ENCODE peak calls at places on chromosomes 2 and 18, in ten cellular contexts. R is breast epithelium, X is GM06990, P is GM10248, M is ovary, L is MCF 10A, Q is lung, I is mammary epithelial cell, T is RWPE1, B is colonic mucosa. J is an unnamed sample.

GRCh38 chr2:37324786-37325624 is at the start of gene PRKD3:
- DNase-seq in X (peak; percentile 80), L (peak; percentile 60), M (peak; percentile 87), R (peak; percentile 64), Q (peak; percentile 48), I (peak; percentile 60), T (peak; percentile 62), B (peak; percentile 77), P (peak; percentile 89), J (peak; percentile 91)

GRCh38 chr2:44126106-44126797 is 42.4 kb upstream of the PPM1B start:
- DNase-seq in R (no peak), L (peak; percentile 41), P (no peak), I (peak; percentile 52), Q (no peak), M (no peak), X (no peak), B (no peak), T (peak; percentile 93), J (no peak)

GRCh38 chr2:29063646-29064372 is 10.5 kb downstream of the PCARE start:
- DNase-seq in M (no peak), P (no peak), X (no peak), I (no peak), Q (no peak), B (no peak), R (no peak), L (peak; percentile 47), T (no peak), J (no peak)

GRCh38 chr2:949384-949893 is 1.2 kb upstream of the SNTG2 start:
- DNase-seq in R (no peak), Q (no peak), M (no peak), T (no peak), I (no peak), B (no peak), P (no peak), X (no peak), L (no peak), J (no peak)

GRCh38 chr2:242043538-242044205 is 174.1 kb downstream of the RTP5 start:
- DNase-seq in B (no peak), I (no peak), P (no peak), R (no peak), Q (no peak), X (no peak), T (no peak), M (no peak), L (no peak), J (peak; percentile 46)

GRCh38 chr18:62106271-62106670 is 80.6 kb downstream of the PIGN start:
- DNase-seq in T (no peak), R (no peak), L (no peak), Q (no peak), I (no peak), X (no peak), M (no peak), B (no peak), P (no peak), J (no peak)

GRCh38 chr2:188199716-188200128 is 92.0 kb upstream of the GULP1 start:
- DNase-seq in P (no peak), B (no peak), R (no peak), L (peak; percentile 9), Q (no peak), X (no peak), I (peak; percentile 87), M (no peak), T (peak; percentile 67), J (no peak)

GRCh38 chr18:3016584-3017292 is 3.8 kb upstream of the LPIN2 start:
- DNase-seq in T (no peak), B (no peak), R (no peak), M (no peak), I (no peak), P (no peak), L (no peak), X (no peak), Q (no peak), J (no peak)

GRCh38 chr2:207600211-207600610 is 25.0 kb downstream of the METTL21A start:
- DNase-seq in X (no peak), B (no peak), L (no peak), I (no peak), T (no peak), Q (no peak), R (no peak), P (no peak), M (no peak), J (no peak)

GRCh38 chr2:45302011-45302325 is 292.7 kb upstream of the SIX2 start:
- DNase-seq in I (no peak), T (no peak), B (no peak), X (no peak), L (no peak), Q (no peak), M (no peak), R (no peak), P (no peak), J (no peak)

GRCh38 chr2:241522477-241522876 is 14.1 kb upstream of the STK25 start:
- DNase-seq in L (no peak), P (no peak), T (no peak), I (no peak), M (no peak), X (no peak), R (no peak), B (no peak), Q (no peak), J (no peak)

GRCh38 chr18:58046794-58047555 is 2.9 kb downstream of the NEDD4L start:
- DNase-seq in P (no peak), Q (no peak), L (no peak), R (no peak), X (no peak), T (no peak), M (no peak), B (no peak), I (no peak), J (no peak)

DNA sequence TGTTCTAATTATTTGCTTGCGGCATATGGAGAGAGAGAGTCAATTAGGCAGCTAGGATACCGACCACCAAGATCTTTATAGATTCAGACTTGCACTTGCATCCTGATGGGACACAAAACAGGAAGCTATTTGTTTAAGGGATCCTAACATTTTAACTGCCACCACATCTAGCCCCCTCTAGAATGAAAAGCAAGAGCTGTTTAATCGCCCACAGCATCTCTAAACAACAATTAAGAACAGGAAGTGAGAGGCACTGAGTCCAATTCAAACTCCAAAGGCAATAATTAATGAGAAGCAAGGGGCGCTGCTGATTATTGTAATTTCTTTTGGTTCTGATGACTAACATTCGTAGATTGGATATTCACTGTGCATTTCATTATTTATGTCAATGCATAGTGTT is 182.1 kb upstream of the LINC00305 start:
- DNase-seq in L (no peak), Q (no peak), T (no peak), R (no peak), B (no peak), X (no peak), I (no peak), P (no peak), M (no peak), J (no peak)
- TF ChIP-seq CTCF in L (no peak), Q (no peak), T (no peak), R (no peak), B (no peak), X (no peak), I (no peak), P (no peak), M (no peak), J (no peak)

DNA sequence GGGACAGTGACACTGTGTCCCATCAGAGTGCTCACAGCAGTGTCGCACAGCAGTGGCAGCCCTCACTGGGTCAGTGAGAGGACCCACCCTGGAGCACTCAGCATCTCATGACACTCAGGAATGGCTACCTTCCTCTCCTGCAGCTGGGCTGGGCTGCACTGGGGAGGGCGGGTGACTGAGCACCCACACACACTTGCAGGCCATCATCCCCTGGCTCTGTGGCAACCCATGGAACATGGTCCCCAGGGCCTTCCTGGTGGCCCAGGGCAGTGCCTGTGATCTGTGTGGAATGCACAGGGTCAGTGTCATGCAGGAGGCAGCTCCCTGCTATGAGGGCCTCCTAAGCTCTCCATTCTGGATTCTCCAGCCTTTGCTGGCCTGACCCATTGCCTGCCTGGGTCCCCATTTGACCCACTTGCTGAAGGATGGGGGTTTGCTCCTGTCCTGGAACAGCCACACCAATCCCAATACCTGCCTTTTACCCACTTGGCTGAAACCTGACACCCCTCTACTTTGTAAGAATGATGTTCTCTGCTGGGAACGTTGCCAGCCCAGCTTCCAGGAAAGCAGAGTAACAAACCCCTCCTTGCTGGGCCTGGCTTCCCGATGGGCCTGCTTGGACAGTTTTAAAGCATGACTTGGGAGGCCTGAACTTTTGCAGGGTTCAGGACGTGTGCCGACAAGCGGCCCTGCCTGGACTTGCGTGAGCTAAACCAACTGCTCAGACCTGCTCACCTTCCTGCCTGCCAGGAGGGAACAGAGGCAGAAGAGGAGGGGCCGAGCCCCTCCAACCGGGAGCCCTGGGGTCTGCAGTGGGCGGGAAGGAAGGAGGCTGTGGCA is 13.7 kb downstream of the HS6ST1 start:
- DNase-seq in B (no peak), I (peak; percentile 99), M (peak; percentile 89), R (peak; percentile 96), L (peak; percentile 100), T (peak; percentile 97), X (no peak), Q (peak; percentile 76), P (no peak), J (no peak)
- TF ChIP-seq CTCF in B (no peak), I (no peak), M (no peak), R (no peak), L (no peak), T (no peak), X (no peak), Q (no peak), P (no peak), J (no peak)

DNA sequence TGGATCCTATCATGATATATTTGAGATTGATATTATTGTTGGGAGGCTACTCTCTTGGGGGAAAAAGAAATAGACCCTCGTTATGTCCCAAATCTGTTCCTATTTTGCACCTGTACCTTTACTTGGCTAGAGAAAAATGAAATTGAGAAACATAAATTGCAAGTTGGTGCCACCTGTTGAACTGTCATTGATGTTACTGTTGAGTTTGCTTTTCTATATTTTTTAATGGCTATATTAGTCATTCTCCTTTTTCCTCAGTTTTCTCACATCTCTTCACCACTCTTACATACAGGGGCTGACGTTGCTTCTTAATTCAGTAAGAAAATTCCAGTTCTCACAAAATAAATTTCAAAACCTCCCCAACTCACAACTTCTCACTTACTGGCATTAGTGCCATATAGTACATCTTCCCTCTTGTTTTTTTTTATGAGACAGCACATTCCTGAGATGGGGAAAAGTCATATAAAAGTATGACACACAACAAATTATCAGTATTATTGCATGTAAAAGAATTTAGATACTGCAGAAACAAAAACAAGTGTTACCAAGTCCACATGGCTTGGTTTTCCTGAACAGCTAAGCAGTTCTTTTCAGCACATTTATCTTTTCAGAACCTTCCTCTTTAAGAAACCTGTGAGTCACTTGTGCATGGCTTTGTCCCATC is 348.3 kb upstream of the DSEL start:
- DNase-seq in M (no peak), L (peak; percentile 17), Q (no peak), B (no peak), X (no peak), T (no peak), I (peak; percentile 5), P (no peak), R (no peak), J (no peak)
- TF ChIP-seq CTCF in M (no peak), L (no peak), Q (no peak), B (no peak), X (no peak), T (no peak), I (no peak), P (no peak), R (no peak), J (peak; percentile 39)

GRCh38 chr2:149703281-149703680 is 115.7 kb upstream of the MMADHC start:
- DNase-seq in I (peak; percentile 21), P (no peak), X (no peak), R (no peak), L (no peak), Q (no peak), T (no peak), M (no peak), B (no peak), J (no peak)

GRCh38 chr2:149701241-149701640 is 113.7 kb upstream of the MMADHC start:
- DNase-seq in X (no peak), B (no peak), R (no peak), I (no peak), P (no peak), L (no peak), M (no peak), Q (no peak), T (no peak), J (no peak)

GRCh38 chr2:149702571-149702970 is 115.0 kb upstream of the MMADHC start:
- DNase-seq in R (no peak), Q (no peak), P (no peak), X (no peak), I (no peak), B (no peak), T (no peak), L (no peak), M (no peak), J (no peak)
- TF ChIP-seq CTCF in R (no peak), Q (no peak), P (no peak), X (no peak), I (no peak), B (no peak), T (no peak), L (no peak), M (no peak), J (no peak)

J was measured in osteocyte.